ENCODE peak calls at places on chromosomes 6 and 20, in five cellular contexts. C is fibroblast of pulmonary artery, T is neural progenitor cell, W is GM12865, X is cardiac muscle cell. L is an unnamed sample.
A peak's percentile ranks its signal among the peaks of the same experiment; 100 is the strongest.

GRCh38 chr6:167050903-167051302 is 51.7 kb downstream of the CEP43 start:
- DNase-seq in C (no peak), X (no peak), T (no peak), W (no peak), L (no peak)

GRCh38 chr6:3228046-3228671 is 706 bp upstream of the TUBB2B start:
- DNase-seq in W (no peak), X (no peak), T (peak; percentile 88), C (no peak), L (no peak)

GRCh38 chr20:63045991-63046390 is 39.2 kb upstream of the BHLHE23 start:
- DNase-seq in X (no peak), W (no peak), C (no peak), T (no peak), L (no peak)

GRCh38 chr20:50191566-50192363 is 1.1 kb downstream of the CEBPB start:
- DNase-seq in W (peak; percentile 83), T (peak; percentile 84), C (peak; percentile 53), X (peak; percentile 59), L (no peak)

GRCh38 chr20:22404609-22405170 is 179.7 kb downstream of the FOXA2 start:
- DNase-seq in T (no peak), W (no peak), C (peak; percentile 38), X (peak; percentile 53), L (no peak)

GRCh38 chr6:142356271-142356938 is 54.6 kb downstream of the ADGRG6 start:
- DNase-seq in C (peak; percentile 69), X (peak; percentile 47), T (no peak), W (no peak), L (no peak)

GRCh38 chr6:72760130-72760793 is 138.4 kb downstream of the KCNQ5 start:
- DNase-seq in C (peak; percentile 43), T (no peak), X (peak; percentile 53), W (no peak), L (no peak)

GRCh38 chr6:160930547-160931377 is 60.8 kb upstream of the MAP3K4 start:
- DNase-seq in W (peak; percentile 61), C (peak; percentile 81), X (peak; percentile 91), T (peak; percentile 89), L (peak; percentile 59)

GRCh38 chr20:22288156-22288555 is 296.2 kb downstream of the FOXA2 start:
- DNase-seq in W (no peak), X (no peak), T (no peak), C (no peak), L (no peak)

GRCh38 chr6:74674377-74674776 is 531.5 kb downstream of the COL12A1 start:
- DNase-seq in W (no peak), C (no peak), T (no peak), X (no peak), L (no peak)

GRCh38 chr6:42078391-42078790 is 28.1 kb downstream of the TAF8 start:
- DNase-seq in C (no peak), T (no peak), X (no peak), W (no peak), L (no peak)

GRCh38 chr20:8434326-8434876 is 302.3 kb downstream of the PLCB1 start:
- DNase-seq in C (peak; percentile 80), T (no peak), W (no peak), X (peak; percentile 77), L (no peak)

GRCh38 chr6:56387621-56388413 is 140.4 kb upstream of the COL21A1 start:
- DNase-seq in X (no peak), W (no peak), T (no peak), C (peak; percentile 28), L (no peak)

GRCh38 chr6:21592953-21593352 is 598 bp upstream of the SOX4 start:
- DNase-seq in C (no peak), X (no peak), T (no peak), W (no peak), L (no peak)

GRCh38 chr6:152240436-152240835 is 396.7 kb downstream of the SYNE1 start:
- DNase-seq in W (no peak), X (no peak), C (no peak), T (no peak), L (no peak)

GRCh38 chr6:7106752-7107577 is 796 bp upstream of the RREB1 start:
- DNase-seq in T (peak; percentile 54), X (no peak), W (peak; percentile 72), C (no peak), L (no peak)

GRCh38 chr6:150038202-150038830 is 13.0 kb upstream of the RAET1L start:
- DNase-seq in C (no peak), T (peak; percentile 29), X (peak; percentile 20), W (no peak), L (no peak)

GRCh38 chr20:37534401-37535157 is 6.9 kb upstream of the BLCAP start:
- DNase-seq in W (peak; percentile 92), T (peak; percentile 86), C (peak; percentile 90), X (peak; percentile 86), L (peak; percentile 51)

GRCh38 chr20:63520939-63521601 is 505 bp downstream of the PPDPF start:
- DNase-seq in W (peak; percentile 83), X (peak; percentile 77), C (peak; percentile 73), T (peak; percentile 91), L (peak; percentile 36)

GRCh38 chr6:548517-548916 is 108.4 kb downstream of the HUS1B start:
- DNase-seq in X (no peak), T (no peak), W (no peak), C (no peak), L (no peak)

GRCh38 chr6:131948221-131948661 is 2.9 kb downstream of the CCN2 start:
- DNase-seq in X (peak; percentile 59), W (no peak), T (no peak), C (peak; percentile 81), L (no peak)

GRCh38 chr6:50030777-50031562 is 9.2 kb upstream of the DEFB110 start:
- DNase-seq in W (peak; percentile 42), T (peak; percentile 82), X (no peak), C (no peak), L (no peak)

GRCh38 chr6:45816674-45817297 is 198.9 kb downstream of the CLIC5 start:
- DNase-seq in W (no peak), C (no peak), X (no peak), T (no peak), L (no peak)

GRCh38 chr20:23254034-23254433 is 96.6 kb upstream of the NXT1 start:
- DNase-seq in W (no peak), T (no peak), C (no peak), X (no peak), L (no peak)

GRCh38 chr6:80438728-80439127 is 332.3 kb downstream of the BCKDHB start:
- DNase-seq in W (no peak), C (peak; percentile 82), T (peak; percentile 56), X (peak; percentile 66), L (no peak)

GRCh38 chr20:8293791-8294190 is 161.7 kb downstream of the PLCB1 start:
- DNase-seq in T (no peak), C (no peak), W (no peak), X (no peak), L (no peak)

GRCh38 chr6:38063973-38064372 is 244.4 kb downstream of the ZFAND3 start:
- DNase-seq in C (no peak), X (no peak), T (no peak), W (no peak), L (no peak)

GRCh38 chr6:137493218-137494038 is 766 bp downstream of the OLIG3 start:
- DNase-seq in T (peak; percentile 68), X (no peak), W (no peak), C (no peak), L (no peak)

GRCh38 chr20:60237981-60238380 is 279.8 kb downstream of the CDH26 start:
- DNase-seq in W (no peak), C (no peak), X (no peak), T (no peak), L (no peak)

GRCh38 chr20:19737025-19737424 is 21.0 kb upstream of the RIN2 start:
- DNase-seq in T (no peak), W (peak; percentile 36), C (peak; percentile 79), X (peak; percentile 70), L (no peak)

GRCh38 chr6:52157301-52157930 is 28.8 kb upstream of the IL17A start:
- DNase-seq in W (peak; percentile 66), T (no peak), X (peak; percentile 0), C (no peak), L (no peak)

GRCh38 chr6:64250126-64250525 is 614.5 kb downstream of the PHF3 start:
- DNase-seq in T (no peak), W (no peak), X (no peak), C (no peak), L (no peak)
- TF ChIP-seq CTCF in T (peak; percentile 25), W (no peak), X (no peak), C (no peak), L (no peak)

GRCh38 chr20:2672446-2672845 is 8.4 kb upstream of the IDH3B start:
- DNase-seq in T (no peak), C (no peak), X (no peak), W (no peak), L (no peak)

GRCh38 chr20:2673453-2673852 is 9.4 kb upstream of the IDH3B start:
- DNase-seq in W (no peak), C (no peak), X (no peak), T (no peak), L (no peak)

DNA sequence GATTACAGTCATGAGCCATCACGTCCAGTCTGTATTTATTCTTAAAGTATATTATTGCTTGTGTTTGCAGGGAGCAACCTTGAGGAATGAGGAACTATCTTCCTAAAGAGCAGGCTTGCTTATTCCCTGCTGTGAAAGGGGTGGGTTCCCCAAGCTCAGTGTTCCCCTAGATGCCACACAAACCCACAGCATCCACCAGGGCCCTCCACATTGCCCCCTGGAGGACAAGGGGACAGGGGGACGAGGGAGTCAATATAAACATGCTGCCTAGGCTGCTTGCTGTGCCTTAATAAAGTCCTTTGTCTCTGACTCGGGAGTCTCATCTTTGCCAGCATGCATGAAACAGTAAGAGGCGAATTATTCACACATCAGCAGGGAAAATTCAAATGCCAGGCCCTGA is 8.0 kb upstream of the IDH3B start:
- DNase-seq in T (peak; percentile 40), X (no peak), W (no peak), C (no peak), L (no peak)
- TF ChIP-seq CTCF in T (peak; percentile 51), X (peak; percentile 24), W (peak; percentile 13), C (peak; percentile 16), L (no peak)

GRCh38 chr20:43983359-43983758 is 68.7 kb downstream of the TOX2 start:
- DNase-seq in T (no peak), C (no peak), X (no peak), W (peak; percentile 53), L (no peak)
- TF ChIP-seq CTCF in T (peak; percentile 43), C (peak; percentile 33), X (peak; percentile 40), W (peak; percentile 44), L (peak; percentile 26)

DNA sequence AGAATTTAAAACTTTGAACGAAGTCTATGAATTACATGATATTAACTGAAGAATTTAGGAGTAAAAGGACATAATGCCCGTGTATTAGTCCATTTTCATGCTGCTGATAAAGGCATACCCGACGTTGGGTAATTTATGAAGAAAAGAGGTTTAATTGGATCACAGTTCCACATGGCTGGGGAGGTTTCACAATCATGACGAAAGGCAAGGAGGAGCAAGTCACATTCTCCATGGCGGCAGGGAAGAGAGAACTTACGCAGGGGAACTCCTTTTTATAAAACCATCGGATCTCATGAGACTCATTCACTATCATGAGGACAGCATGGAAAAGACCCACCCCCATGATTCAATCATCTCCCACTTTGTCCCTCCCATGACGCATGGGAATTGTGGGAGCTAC is 210.6 kb downstream of the CD83 start:
- DNase-seq in T (no peak), C (peak; percentile 14), W (no peak), X (peak; percentile 9), L (no peak)
- TF ChIP-seq CTCF in T (no peak), C (no peak), W (no peak), X (no peak), L (no peak)

DNA sequence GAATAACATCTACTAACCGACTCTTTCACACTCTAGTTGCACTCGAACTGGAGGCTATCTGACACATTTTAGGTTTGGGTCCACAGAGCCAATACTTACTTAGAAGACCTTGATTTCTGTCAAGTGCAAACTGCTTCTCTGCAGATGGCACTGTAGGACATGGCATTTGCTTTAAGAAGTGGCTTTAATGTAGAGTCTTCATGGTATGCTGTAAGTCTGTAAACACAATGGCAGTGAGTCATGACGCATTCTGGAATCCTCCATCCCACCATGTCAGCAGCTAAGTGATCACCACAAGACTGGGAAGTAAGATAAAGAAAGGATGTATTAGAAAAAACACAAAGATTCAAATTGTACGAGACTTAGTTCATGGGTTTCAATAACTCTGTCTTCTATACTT is 377.0 kb upstream of the NOX3 start:
- DNase-seq in W (peak; percentile 1), T (no peak), C (peak; percentile 85), X (peak; percentile 62), L (no peak)
- TF ChIP-seq CTCF in W (no peak), T (no peak), C (peak; percentile 9), X (no peak), L (peak; percentile 11)

L was measured in AG09319.